ENCODE peak calls at places on chromosomes 4 and X, in five cellular contexts. S is endothelial cell of umbilical vein, X is Peyer's patch, B is right cardiac atrium, D is heart left ventricle. E is an unnamed sample.

GRCh38 chrX:47607091-47607490 is 12.6 kb downstream of the SYN1 start:
- DNase-seq in X (no peak), D (no peak), B (no peak), S (no peak), E (no peak)

GRCh38 chr4:121096629-121097028 is 24.3 kb upstream of the NDNF start:
- DNase-seq in D (no peak), S (peak; percentile 37), X (no peak), B (no peak), E (no peak)

GRCh38 chrX:19879742-19880378 is 7.5 kb downstream of the SH3KBP1 start:
- DNase-seq in D (no peak), S (no peak), X (no peak), B (no peak), E (no peak)

GRCh38 chrX:135463937-135464336 is 42.2 kb downstream of the SMIM10L2A start:
- DNase-seq in S (peak; percentile 1), D (no peak), B (no peak), X (no peak), E (no peak)

GRCh38 chrX:41692162-41692749 is 3.5 kb downstream of the GPR34 start:
- DNase-seq in X (no peak), S (no peak), D (no peak), B (no peak), E (no peak)

GRCh38 chr4:48554606-48555005 is 64.6 kb downstream of the ZAR1 start:
- DNase-seq in S (no peak), D (no peak), B (no peak), X (no peak), E (no peak)

GRCh38 chrX:21382715-21383114 is 8.5 kb downstream of the CNKSR2 start:
- DNase-seq in D (no peak), X (no peak), B (no peak), S (no peak), E (no peak)

GRCh38 chr4:151745727-151746231 is 15.0 kb downstream of the GATB start:
- DNase-seq in D (no peak), S (no peak), B (no peak), X (no peak), E (no peak)

GRCh38 chr4:47475411-47475810 is 9.7 kb upstream of the ATP10D start:
- DNase-seq in S (no peak), X (no peak), D (no peak), B (no peak), E (no peak)

GRCh38 chr4:182370491-182370890 is 127.3 kb downstream of the TENM3 start:
- DNase-seq in D (no peak), B (no peak), S (no peak), X (no peak), E (no peak)

GRCh38 chr4:183299464-183299863 is 20.6 kb downstream of the CLDN22 start:
- DNase-seq in X (no peak), B (no peak), D (no peak), S (peak; percentile 14), E (no peak)

GRCh38 chr4:3388461-3389185 is 53.1 kb upstream of the HGFAC start:
- DNase-seq in B (no peak), X (no peak), D (no peak), S (peak; percentile 35), E (no peak)

GRCh38 chrX:110163488-110163887 is 154.4 kb downstream of the AMMECR1 start:
- DNase-seq in X (no peak), D (no peak), S (peak; percentile 29), B (no peak), E (no peak)

GRCh38 chr4:78031457-78031856 is 25.7 kb upstream of the FRAS1 start:
- DNase-seq in B (peak; percentile 68), S (no peak), X (no peak), D (no peak), E (no peak)

GRCh38 chr4:153218961-153219360 is 14.7 kb downstream of the TRIM2 start:
- DNase-seq in X (no peak), D (no peak), S (no peak), B (no peak), E (no peak)

GRCh38 chrX:138897621-138898492 is 186.3 kb upstream of the FGF13 start:
- DNase-seq in D (no peak), S (no peak), X (no peak), B (no peak), E (no peak)

GRCh38 chr4:146333187-146333894 is 119.0 kb downstream of the REELD1 start:
- DNase-seq in D (no peak), B (no peak), X (no peak), S (no peak), E (no peak)

GRCh38 chr4:36165256-36166005 is 78.9 kb downstream of the ARAP2 start:
- DNase-seq in X (no peak), D (no peak), B (no peak), S (no peak), E (no peak)

GRCh38 chrX:110745288-110745687 is 50.3 kb downstream of the CHRDL1 start:
- DNase-seq in X (no peak), B (peak; percentile 49), S (no peak), D (no peak), E (no peak)

GRCh38 chr4:71184195-71184781 is 154.5 kb upstream of the SLC4A4 start:
- DNase-seq in X (peak; percentile 86), S (peak; percentile 37), B (peak; percentile 60), D (peak; percentile 41), E (peak; percentile 53)

GRCh38 chrX:30228526-30228925 is 1.9 kb upstream of the MAGEB3 start:
- DNase-seq in B (no peak), S (no peak), X (no peak), D (no peak), E (no peak)

GRCh38 chr4:97150966-97151365 is 992.3 kb downstream of the STPG2 start:
- DNase-seq in B (no peak), X (no peak), S (no peak), D (no peak), E (no peak)

GRCh38 chrX:13699183-13699826 is 10.4 kb downstream of the RAB9A start:
- DNase-seq in X (peak; percentile 72), D (no peak), S (peak; percentile 15), B (no peak), E (no peak)

GRCh38 chrX:13698432-13698831 is 9.5 kb downstream of the RAB9A start:
- DNase-seq in D (no peak), S (no peak), B (no peak), X (no peak), E (no peak)

GRCh38 chrX:13697440-13697839 is 8.5 kb downstream of the RAB9A start:
- DNase-seq in X (no peak), B (no peak), D (no peak), S (no peak), E (peak; percentile 22)

GRCh38 chrX:13695601-13696115 is 6.7 kb downstream of the RAB9A start:
- DNase-seq in S (no peak), X (no peak), B (no peak), D (no peak), E (no peak)

DNA sequence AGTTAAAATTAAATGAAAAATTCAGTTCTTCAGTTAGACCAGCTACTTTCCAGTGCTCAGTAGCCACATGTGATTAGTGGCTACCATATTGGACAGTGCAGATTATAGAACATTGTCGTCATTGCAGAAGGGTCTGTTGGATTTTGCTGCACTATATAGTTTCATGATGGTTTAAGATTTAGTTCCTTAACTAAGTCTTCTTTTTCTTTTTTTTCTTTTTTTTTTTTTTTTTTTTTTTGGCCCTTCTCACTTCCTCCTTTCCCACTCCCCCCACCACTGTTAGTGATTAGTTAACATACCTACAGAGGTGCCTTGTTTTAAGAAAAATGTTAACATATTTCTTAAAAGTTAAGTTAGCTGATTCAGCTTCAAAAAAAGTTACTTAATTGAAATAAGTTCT is 9.0 kb downstream of the RAB9A start:
- DNase-seq in B (no peak), S (no peak), X (no peak), D (no peak), E (no peak)
- H3K4me1 ChIP-seq in B (peaks cover 13% of the 10 kb centered on the region), S (peaks cover 17% of the 10 kb centered on the region), X (peaks cover 29% of the 10 kb centered on the region), D (peaks cover 57% of the 10 kb centered on the region), E (peaks cover 64% of the 10 kb centered on the region)

DNA sequence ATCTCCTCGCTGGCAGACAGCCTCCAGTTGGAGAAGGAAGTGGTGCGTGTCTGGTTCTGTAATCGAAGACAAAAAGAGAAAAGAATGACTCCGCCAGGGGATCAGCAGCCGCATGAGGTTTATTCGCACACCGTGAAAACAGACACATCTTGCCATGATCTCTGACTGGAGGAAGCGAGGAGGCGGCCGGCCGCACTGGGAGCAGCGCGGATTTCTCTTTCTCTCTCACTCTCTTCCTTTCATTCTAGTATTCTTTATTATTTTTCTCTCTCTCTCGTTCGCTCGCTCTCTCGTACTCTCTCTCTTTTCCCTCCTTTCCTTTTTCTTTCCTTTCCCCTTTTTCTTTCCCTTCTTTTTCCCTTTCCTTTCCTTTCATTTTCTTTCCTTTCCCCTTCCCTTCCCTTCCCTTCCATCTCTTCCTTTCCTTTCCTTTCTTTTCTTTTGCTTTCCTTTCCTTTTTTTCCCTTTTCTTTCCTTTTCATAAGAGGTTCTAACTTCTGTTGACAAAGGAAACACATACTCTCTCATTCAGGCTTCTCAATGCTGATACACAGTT is 1.2 kb downstream of the POU3F4 start:
- DNase-seq in S (no peak), B (no peak), X (no peak), D (no peak), E (no peak)
- H3K4me3 ChIP-seq in S (no peak overlapping the region), B (peak overlapping the region; percentile 2), X (no peak overlapping the region), D (no peak overlapping the region), E (no peak overlapping the region)

DNA sequence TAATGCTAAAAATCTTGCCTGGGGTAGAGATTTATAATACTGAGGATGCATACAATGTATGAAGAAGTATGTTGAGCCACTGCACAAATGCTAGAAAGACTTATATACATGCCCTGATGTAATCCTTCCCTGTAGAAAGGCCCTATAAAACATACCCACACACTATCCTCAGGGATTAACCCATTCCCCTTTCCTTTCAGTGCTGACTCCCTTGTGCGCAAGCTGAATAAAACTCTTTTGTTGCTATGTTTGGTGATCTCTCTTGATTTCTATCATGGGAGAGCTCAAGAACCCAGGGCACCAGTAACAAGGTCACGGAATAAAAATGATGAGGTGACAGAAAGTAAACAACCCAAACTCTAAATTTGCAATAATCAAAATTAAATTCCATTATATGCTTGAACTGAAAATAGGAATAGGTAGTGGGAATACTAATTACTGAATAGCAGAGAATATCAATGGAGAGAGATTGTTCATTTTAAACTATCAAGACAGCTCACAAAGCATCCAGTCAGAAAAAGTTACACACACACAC is 14.6 kb downstream of the TIGD2 start:
- DNase-seq in D (no peak), B (no peak), X (no peak), S (no peak), E (no peak)
- H3K4me1 ChIP-seq in D (no peaks in the 10 kb centered on the region), B (no peaks in the 10 kb centered on the region), X (no peaks in the 10 kb centered on the region), S (no peaks in the 10 kb centered on the region), E (no peaks in the 10 kb centered on the region)

GRCh38 chr4:10459305-10459704 is 2.1 kb upstream of the ZNF518B start:
- DNase-seq in D (no peak), S (no peak), X (no peak), B (no peak), E (no peak)

GRCh38 chr4:10462876-10463275 is 5.7 kb upstream of the ZNF518B start:
- DNase-seq in S (no peak), B (no peak), X (no peak), D (no peak), E (no peak)

GRCh38 chr4:10461091-10461849 is 4.0 kb upstream of the ZNF518B start:
- DNase-seq in B (peak; percentile 87), D (peak; percentile 45), X (peak; percentile 81), S (peak; percentile 67), E (peak; percentile 64)

GRCh38 chr4:10460313-10461047 is 3.3 kb upstream of the ZNF518B start:
- DNase-seq in B (no peak), S (no peak), D (no peak), X (no peak), E (no peak)

GRCh38 chr4:10461850-10462400 is 4.7 kb upstream of the ZNF518B start:
- DNase-seq in D (no peak), X (no peak), S (no peak), B (no peak), E (no peak)
- H3K4me3 ChIP-seq in D (peak overlapping the region; percentile 5), X (no peak overlapping the region), S (no peak overlapping the region), B (peak overlapping the region; percentile 13), E (peak overlapping the region; percentile 55)